ENCODE peak calls at places on chromosome 1, in five cellular contexts. One of them, this sample, is unnamed. For H3K27me3 and H3K36me3, the result is how much of the 10 kb centered on the place peaks cover.

GRCh38 chr1:64920936-64921589 is 45.3 kb downstream of the JAK1 start:
- DNase-seq in hepatocyte: no peak
- DNase-seq in adipocyte: peak
- DNase-seq in BJ: no peak
- DNase-seq in GM23248: peak
- DNase-seq in this sample: no peak

GRCh38 chr1:25756210-25756609 is 43.8 kb upstream of the SELENON start:
- DNase-seq in GM23248: no peak
- DNase-seq in adipocyte: no peak
- DNase-seq in BJ: no peak
- DNase-seq in hepatocyte: no peak
- DNase-seq in this sample: no peak

GRCh38 chr1:76867342-76868130 is at the start of gene ST6GALNAC5:
- DNase-seq in BJ: no peak
- DNase-seq in hepatocyte: peak
- DNase-seq in adipocyte: peak
- DNase-seq in GM23248: peak
- DNase-seq in this sample: no peak

GRCh38 chr1:9728451-9729295 is 77.1 kb downstream of the PIK3CD start:
- DNase-seq in adipocyte: no peak
- DNase-seq in BJ: no peak
- DNase-seq in GM23248: no peak
- DNase-seq in hepatocyte: no peak
- DNase-seq in this sample: no peak

GRCh38 chr1:84995484-84996334 is 1.2 kb downstream of the MCOLN2 start:
- DNase-seq in BJ: no peak
- DNase-seq in GM23248: no peak
- DNase-seq in hepatocyte: no peak
- DNase-seq in adipocyte: no peak
- DNase-seq in this sample: no peak

GRCh38 chr1:201001962-201002361 is 21.6 kb downstream of the KIF21B start:
- DNase-seq in BJ: no peak
- DNase-seq in adipocyte: no peak
- DNase-seq in hepatocyte: no peak
- DNase-seq in GM23248: no peak
- DNase-seq in this sample: no peak

GRCh38 chr1:113912594-113913311 is 7.6 kb downstream of the DCLRE1B start:
- DNase-seq in hepatocyte: peak
- DNase-seq in GM23248: peak
- DNase-seq in adipocyte: peak
- DNase-seq in BJ: no peak
- DNase-seq in this sample: no peak

GRCh38 chr1:219905524-219905923 is 22.8 kb downstream of the SLC30A10 start:
- DNase-seq in adipocyte: no peak
- DNase-seq in hepatocyte: no peak
- DNase-seq in GM23248: no peak
- DNase-seq in BJ: no peak
- DNase-seq in this sample: no peak

GRCh38 chr1:118862755-118863154 is 125.4 kb downstream of the TBX15 start:
- DNase-seq in BJ: no peak
- DNase-seq in GM23248: no peak
- DNase-seq in adipocyte: no peak
- DNase-seq in hepatocyte: no peak
- DNase-seq in this sample: no peak

GRCh38 chr1:117403597-117403996 is 36.3 kb downstream of the MAN1A2 start:
- DNase-seq in GM23248: no peak
- DNase-seq in BJ: no peak
- DNase-seq in hepatocyte: no peak
- DNase-seq in adipocyte: no peak
- DNase-seq in this sample: no peak

GRCh38 chr1:16139473-16139962 is 16.4 kb downstream of the EPHA2 start:
- DNase-seq in hepatocyte: peak
- DNase-seq in GM23248: peak
- DNase-seq in BJ: no peak
- DNase-seq in adipocyte: peak
- DNase-seq in this sample: no peak

GRCh38 chr1:41277371-41277994 is 35.4 kb upstream of the SCMH1 start:
- DNase-seq in hepatocyte: no peak
- DNase-seq in BJ: no peak
- DNase-seq in adipocyte: no peak
- DNase-seq in GM23248: no peak
- DNase-seq in this sample: no peak

GRCh38 chr1:234870020-234870378 is 258.6 kb downstream of the TOMM20 start:
- DNase-seq in hepatocyte: no peak
- DNase-seq in BJ: no peak
- DNase-seq in adipocyte: no peak
- DNase-seq in GM23248: no peak
- DNase-seq in this sample: no peak

GRCh38 chr1:234871710-234872262 is 256.9 kb downstream of the TOMM20 start:
- DNase-seq in adipocyte: no peak
- DNase-seq in GM23248: peak
- DNase-seq in hepatocyte: no peak
- DNase-seq in BJ: no peak
- DNase-seq in this sample: no peak

GRCh38 chr1:162256287-162256686 is 120.4 kb downstream of the SPATA46 start:
- DNase-seq in BJ: no peak
- DNase-seq in adipocyte: no peak
- DNase-seq in GM23248: no peak
- DNase-seq in hepatocyte: no peak
- DNase-seq in this sample: no peak

GRCh38 chr1:165345502-165345901 is 11.0 kb downstream of the LMX1A start:
- DNase-seq in GM23248: no peak
- DNase-seq in BJ: no peak
- DNase-seq in adipocyte: no peak
- DNase-seq in hepatocyte: no peak
- DNase-seq in this sample: no peak

GRCh38 chr1:165344736-165345135 is 11.8 kb downstream of the LMX1A start:
- DNase-seq in hepatocyte: no peak
- DNase-seq in BJ: no peak
- DNase-seq in adipocyte: no peak
- DNase-seq in GM23248: no peak
- DNase-seq in this sample: no peak

GRCh38 chr1:165344198-165344597 is 12.3 kb downstream of the LMX1A start:
- DNase-seq in hepatocyte: no peak
- DNase-seq in BJ: no peak
- DNase-seq in adipocyte: no peak
- DNase-seq in GM23248: no peak
- DNase-seq in this sample: no peak

DNA sequence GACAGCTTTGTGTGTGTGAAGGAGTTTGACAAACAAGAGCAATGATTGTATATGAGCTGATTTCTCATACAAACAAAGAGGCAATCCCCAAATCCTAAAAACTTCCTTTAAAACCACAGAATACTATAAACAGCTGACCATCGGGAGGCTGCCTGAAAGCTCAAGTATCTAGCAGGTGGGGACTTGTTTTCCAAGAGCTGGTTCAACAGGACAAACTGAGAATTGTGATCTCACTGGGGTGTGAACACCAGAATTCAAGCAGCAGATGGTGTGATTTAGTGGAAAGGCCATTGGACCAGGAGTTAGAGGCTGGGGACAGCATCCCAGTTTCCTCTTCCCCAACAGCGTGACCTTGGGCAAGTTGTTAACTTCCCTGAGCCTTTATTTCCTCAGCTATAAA is 13.9 kb downstream of the LMX1A start:
- DNase-seq in hepatocyte: no peak
- DNase-seq in adipocyte: no peak
- DNase-seq in BJ: no peak
- DNase-seq in GM23248: no peak
- DNase-seq in this sample: no peak
- H3K27me3 ChIP-seq in hepatocyte: half or more
- H3K27me3 ChIP-seq in adipocyte: under half
- H3K27me3 ChIP-seq in BJ: under half
- H3K27me3 ChIP-seq in GM23248: under half
- H3K27me3 ChIP-seq in this sample: under half

DNA sequence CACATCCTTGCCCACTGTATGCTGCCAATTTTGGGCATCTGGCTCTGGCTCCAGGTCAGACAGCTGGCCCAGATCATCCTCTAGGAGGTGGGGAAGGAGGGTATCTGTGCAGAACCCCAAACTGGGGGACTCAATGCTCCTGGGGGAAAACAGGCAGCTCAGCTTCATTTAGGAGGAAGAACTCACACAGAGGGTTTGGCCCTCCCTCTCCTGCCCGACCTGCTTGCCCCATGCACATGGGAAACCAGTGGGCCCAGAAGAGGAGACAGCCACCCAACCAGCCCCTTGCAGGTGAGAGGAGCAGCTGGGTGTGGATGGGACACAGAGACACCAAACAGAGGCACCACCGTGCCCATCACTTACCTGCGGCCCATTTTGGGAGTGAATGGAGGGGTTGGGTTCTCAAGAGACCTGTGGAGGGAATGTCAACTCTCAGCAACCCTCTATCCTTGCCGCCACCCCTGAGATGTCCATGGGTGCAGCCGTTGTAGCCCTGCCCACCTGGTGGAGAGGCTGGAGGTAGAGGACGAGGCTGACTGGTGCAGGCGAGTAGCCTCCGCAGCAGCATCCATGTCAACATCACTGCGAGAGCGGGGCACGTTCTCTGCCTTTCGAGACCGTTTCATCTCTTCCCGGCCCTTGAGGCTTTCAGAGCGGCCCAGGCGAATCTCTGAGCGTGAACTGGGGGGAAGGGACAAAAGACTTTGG is 27.5 kb downstream of the LRRC71 start:
- DNase-seq in GM23248: no peak
- DNase-seq in hepatocyte: no peak
- DNase-seq in adipocyte: no peak
- DNase-seq in BJ: no peak
- DNase-seq in this sample: no peak
- H3K36me3 ChIP-seq in GM23248: under half
- H3K36me3 ChIP-seq in hepatocyte: under half
- H3K36me3 ChIP-seq in adipocyte: half or more
- H3K36me3 ChIP-seq in BJ: under half
- H3K36me3 ChIP-seq in this sample: under half

DNA sequence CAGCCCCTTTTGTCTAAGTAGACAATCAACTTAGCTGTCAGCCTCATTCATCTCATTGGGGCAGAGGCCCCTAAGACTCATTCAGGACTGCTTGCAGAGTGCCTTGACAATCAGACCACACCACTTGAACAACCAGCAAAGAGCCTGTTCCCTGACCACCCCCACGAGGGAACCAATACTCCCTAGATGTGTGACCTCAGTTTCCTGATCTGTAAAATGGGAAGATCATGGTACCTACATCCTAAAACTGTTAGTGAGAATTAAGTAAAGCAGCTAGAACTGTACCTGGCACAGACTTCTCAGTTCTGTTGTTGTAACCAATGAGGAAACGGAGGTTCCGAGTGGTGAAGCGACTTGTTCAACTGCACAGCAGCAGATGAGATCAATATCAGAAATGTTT is 298.5 kb downstream of the RRAGC start:
- DNase-seq in hepatocyte: no peak
- DNase-seq in GM23248: no peak
- DNase-seq in adipocyte: no peak
- DNase-seq in BJ: no peak
- DNase-seq in this sample: no peak
- H3K27me3 ChIP-seq in hepatocyte: half or more
- H3K27me3 ChIP-seq in GM23248: under half
- H3K27me3 ChIP-seq in adipocyte: half or more
- H3K27me3 ChIP-seq in BJ: under half
- H3K27me3 ChIP-seq in this sample: under half

GRCh38 chr1:96749618-96750017 is 28.0 kb downstream of the PTBP2 start:
- DNase-seq in adipocyte: no peak
- DNase-seq in BJ: no peak
- DNase-seq in hepatocyte: no peak
- DNase-seq in GM23248: no peak
- DNase-seq in this sample: no peak

GRCh38 chr1:96746440-96747223 is 25.0 kb downstream of the PTBP2 start:
- DNase-seq in adipocyte: no peak
- DNase-seq in BJ: no peak
- DNase-seq in hepatocyte: no peak
- DNase-seq in GM23248: no peak
- DNase-seq in this sample: no peak

GRCh38 chr1:96752394-96752793 is 30.8 kb downstream of the PTBP2 start:
- DNase-seq in adipocyte: no peak
- DNase-seq in GM23248: no peak
- DNase-seq in BJ: no peak
- DNase-seq in hepatocyte: no peak
- DNase-seq in this sample: no peak

GRCh38 chr1:96748078-96748477 is 26.5 kb downstream of the PTBP2 start:
- DNase-seq in hepatocyte: no peak
- DNase-seq in GM23248: no peak
- DNase-seq in adipocyte: no peak
- DNase-seq in BJ: no peak
- DNase-seq in this sample: no peak

DNA sequence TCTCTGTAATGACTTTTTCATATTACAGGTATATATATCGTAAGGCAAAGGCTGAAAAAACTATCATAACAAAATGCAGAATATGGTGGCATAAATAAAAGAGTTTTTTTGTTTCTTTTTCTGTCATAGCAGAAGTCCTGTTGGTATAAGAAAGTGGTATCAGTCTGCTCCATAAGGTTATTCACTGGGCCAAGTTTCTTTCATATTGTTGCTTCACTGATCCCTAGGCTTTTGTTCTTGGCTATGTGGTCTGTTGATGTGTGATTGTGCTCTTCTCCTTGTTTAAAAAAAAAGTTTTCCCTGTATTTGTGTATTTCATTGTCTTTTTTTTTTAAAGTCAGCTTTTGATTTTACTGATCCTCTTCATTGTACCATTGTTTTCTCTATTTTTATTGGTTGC is 26.0 kb downstream of the PTBP2 start:
- DNase-seq in hepatocyte: no peak
- DNase-seq in BJ: no peak
- DNase-seq in GM23248: no peak
- DNase-seq in adipocyte: no peak
- DNase-seq in this sample: no peak
- H3K36me3 ChIP-seq in hepatocyte: under half
- H3K36me3 ChIP-seq in BJ: under half
- H3K36me3 ChIP-seq in GM23248: under half
- H3K36me3 ChIP-seq in adipocyte: under half
- H3K36me3 ChIP-seq in this sample: under half

GRCh38 chr1:44545961-44546360 is 128.3 kb downstream of the TMEM53 start:
- DNase-seq in adipocyte: no peak
- DNase-seq in GM23248: no peak
- DNase-seq in hepatocyte: peak
- DNase-seq in BJ: no peak
- DNase-seq in this sample: no peak
- H3K27me3 ChIP-seq in adipocyte: half or more
- H3K27me3 ChIP-seq in GM23248: half or more
- H3K27me3 ChIP-seq in hepatocyte: under half
- H3K27me3 ChIP-seq in BJ: under half
- H3K27me3 ChIP-seq in this sample: under half